ENCODE peak calls at places on chromosomes 3 and 15, in ten cellular contexts. One of them, this sample, is unnamed.

GRCh38 chr3:148763921-148764320 is 63.7 kb upstream of the CPB1 start:
- DNase-seq in lower leg skin: no peak
- DNase-seq in GM13977: no peak
- DNase-seq in nephron progenitor cell: no peak
- DNase-seq in EL: no peak
- DNase-seq in RWPE1: no peak
- DNase-seq in cerebellar nuclear complex: no peak
- DNase-seq in H7: no peak
- DNase-seq in HFF-Myc: no peak
- DNase-seq in ovary: no peak
- DNase-seq in this sample: no peak

GRCh38 chr3:127440384-127440783 is 150.1 kb downstream of the TPRA1 start:
- DNase-seq in HFF-Myc: no peak
- DNase-seq in RWPE1: no peak
- DNase-seq in EL: no peak
- DNase-seq in nephron progenitor cell: no peak
- DNase-seq in H7: no peak
- DNase-seq in cerebellar nuclear complex: no peak
- DNase-seq in lower leg skin: no peak
- DNase-seq in GM13977: no peak
- DNase-seq in ovary: no peak
- DNase-seq in this sample: no peak

GRCh38 chr15:100131321-100132224 is 210.2 kb downstream of the ADAMTS17 start:
- DNase-seq in RWPE1: no peak
- DNase-seq in H7: peak
- DNase-seq in lower leg skin: no peak
- DNase-seq in HFF-Myc: no peak
- DNase-seq in ovary: no peak
- DNase-seq in GM13977: peak
- DNase-seq in nephron progenitor cell: peak
- DNase-seq in cerebellar nuclear complex: no peak
- DNase-seq in EL: no peak
- DNase-seq in this sample: no peak

GRCh38 chr3:116981088-116981487 is 271.5 kb downstream of the TUSC7 start:
- DNase-seq in lower leg skin: no peak
- DNase-seq in H7: no peak
- DNase-seq in HFF-Myc: no peak
- DNase-seq in nephron progenitor cell: no peak
- DNase-seq in GM13977: no peak
- DNase-seq in RWPE1: no peak
- DNase-seq in cerebellar nuclear complex: no peak
- DNase-seq in ovary: no peak
- DNase-seq in EL: no peak
- DNase-seq in this sample: no peak

GRCh38 chr15:75695206-75695605 is 17.4 kb downstream of the CSPG4 start:
- DNase-seq in ovary: peak
- DNase-seq in cerebellar nuclear complex: no peak
- DNase-seq in GM13977: peak
- DNase-seq in H7: no peak
- DNase-seq in nephron progenitor cell: no peak
- DNase-seq in EL: no peak
- DNase-seq in HFF-Myc: no peak
- DNase-seq in RWPE1: no peak
- DNase-seq in lower leg skin: no peak
- DNase-seq in this sample: no peak

GRCh38 chr3:52028572-52028971 is 27.8 kb downstream of the DUSP7 start:
- DNase-seq in RWPE1: no peak
- DNase-seq in HFF-Myc: no peak
- DNase-seq in H7: no peak
- DNase-seq in GM13977: no peak
- DNase-seq in cerebellar nuclear complex: peak
- DNase-seq in ovary: no peak
- DNase-seq in nephron progenitor cell: no peak
- DNase-seq in EL: peak
- DNase-seq in lower leg skin: no peak
- DNase-seq in this sample: peak

GRCh38 chr3:20340324-20340928 is 154.4 kb upstream of the SGO1 start:
- DNase-seq in cerebellar nuclear complex: no peak
- DNase-seq in RWPE1: peak
- DNase-seq in nephron progenitor cell: peak
- DNase-seq in EL: peak
- DNase-seq in H7: peak
- DNase-seq in GM13977: peak
- DNase-seq in lower leg skin: peak
- DNase-seq in ovary: peak
- DNase-seq in HFF-Myc: peak
- DNase-seq in this sample: peak

GRCh38 chr3:172595648-172596393 is 72.6 kb upstream of the TNFSF10 start:
- DNase-seq in GM13977: peak
- DNase-seq in HFF-Myc: peak
- DNase-seq in ovary: no peak
- DNase-seq in H7: peak
- DNase-seq in RWPE1: peak
- DNase-seq in nephron progenitor cell: peak
- DNase-seq in cerebellar nuclear complex: no peak
- DNase-seq in EL: peak
- DNase-seq in lower leg skin: peak
- DNase-seq in this sample: no peak

GRCh38 chr15:31265871-31266711 is 60.5 kb upstream of the KLF13 start:
- DNase-seq in lower leg skin: peak
- DNase-seq in H7: peak
- DNase-seq in EL: no peak
- DNase-seq in cerebellar nuclear complex: no peak
- DNase-seq in GM13977: peak
- DNase-seq in HFF-Myc: no peak
- DNase-seq in ovary: no peak
- DNase-seq in nephron progenitor cell: no peak
- DNase-seq in RWPE1: no peak
- DNase-seq in this sample: no peak

GRCh38 chr3:125213946-125214542 is 1.5 kb upstream of the SLC12A8 start:
- DNase-seq in HFF-Myc: peak
- DNase-seq in GM13977: no peak
- DNase-seq in nephron progenitor cell: no peak
- DNase-seq in H7: no peak
- DNase-seq in lower leg skin: no peak
- DNase-seq in EL: peak
- DNase-seq in RWPE1: no peak
- DNase-seq in ovary: no peak
- DNase-seq in cerebellar nuclear complex: no peak
- DNase-seq in this sample: no peak

GRCh38 chr3:96863129-96863740 is 48.8 kb downstream of the EPHA6 start:
- DNase-seq in lower leg skin: no peak
- DNase-seq in RWPE1: peak
- DNase-seq in H7: peak
- DNase-seq in EL: peak
- DNase-seq in GM13977: no peak
- DNase-seq in HFF-Myc: peak
- DNase-seq in nephron progenitor cell: peak
- DNase-seq in ovary: peak
- DNase-seq in cerebellar nuclear complex: no peak
- DNase-seq in this sample: peak

GRCh38 chr3:128911911-128912310 is 32.5 kb downstream of the ACAD9 start:
- DNase-seq in cerebellar nuclear complex: no peak
- DNase-seq in nephron progenitor cell: no peak
- DNase-seq in H7: no peak
- DNase-seq in ovary: no peak
- DNase-seq in lower leg skin: no peak
- DNase-seq in HFF-Myc: no peak
- DNase-seq in EL: no peak
- DNase-seq in RWPE1: no peak
- DNase-seq in GM13977: no peak
- DNase-seq in this sample: no peak

GRCh38 chr3:74590620-74591262 is 23.7 kb downstream of the CNTN3 start:
- DNase-seq in lower leg skin: no peak
- DNase-seq in EL: no peak
- DNase-seq in RWPE1: no peak
- DNase-seq in cerebellar nuclear complex: no peak
- DNase-seq in H7: no peak
- DNase-seq in GM13977: no peak
- DNase-seq in nephron progenitor cell: no peak
- DNase-seq in ovary: no peak
- DNase-seq in HFF-Myc: no peak
- DNase-seq in this sample: no peak

GRCh38 chr3:151926956-151927355 is 53.5 kb downstream of the SUCNR1 start:
- DNase-seq in lower leg skin: no peak
- DNase-seq in H7: no peak
- DNase-seq in cerebellar nuclear complex: no peak
- DNase-seq in HFF-Myc: peak
- DNase-seq in EL: peak
- DNase-seq in nephron progenitor cell: no peak
- DNase-seq in RWPE1: peak
- DNase-seq in GM13977: no peak
- DNase-seq in ovary: no peak
- DNase-seq in this sample: no peak

GRCh38 chr3:44961888-44962287 is 14.1 kb downstream of the ZDHHC3 start:
- DNase-seq in GM13977: no peak
- DNase-seq in cerebellar nuclear complex: no peak
- DNase-seq in HFF-Myc: no peak
- DNase-seq in H7: no peak
- DNase-seq in RWPE1: no peak
- DNase-seq in nephron progenitor cell: no peak
- DNase-seq in EL: no peak
- DNase-seq in ovary: no peak
- DNase-seq in lower leg skin: no peak
- DNase-seq in this sample: no peak

GRCh38 chr3:66450389-66451022 is 50.3 kb downstream of the LRIG1 start:
- DNase-seq in HFF-Myc: no peak
- DNase-seq in GM13977: no peak
- DNase-seq in lower leg skin: peak
- DNase-seq in H7: no peak
- DNase-seq in nephron progenitor cell: no peak
- DNase-seq in cerebellar nuclear complex: peak
- DNase-seq in EL: peak
- DNase-seq in RWPE1: no peak
- DNase-seq in ovary: peak
- DNase-seq in this sample: peak

GRCh38 chr3:179037361-179037760 is 34.2 kb downstream of the ZMAT3 start:
- DNase-seq in ovary: no peak
- DNase-seq in GM13977: no peak
- DNase-seq in lower leg skin: peak
- DNase-seq in RWPE1: peak
- DNase-seq in H7: no peak
- DNase-seq in HFF-Myc: peak
- DNase-seq in nephron progenitor cell: no peak
- DNase-seq in EL: peak
- DNase-seq in cerebellar nuclear complex: no peak
- DNase-seq in this sample: no peak

GRCh38 chr3:167729591-167729990 is 5.1 kb downstream of the PDCD10 start:
- DNase-seq in RWPE1: no peak
- DNase-seq in GM13977: no peak
- DNase-seq in cerebellar nuclear complex: no peak
- DNase-seq in H7: no peak
- DNase-seq in ovary: no peak
- DNase-seq in lower leg skin: no peak
- DNase-seq in HFF-Myc: no peak
- DNase-seq in EL: no peak
- DNase-seq in nephron progenitor cell: no peak
- DNase-seq in this sample: no peak

GRCh38 chr15:35958936-35959335 is 413.0 kb upstream of the DPH6 start:
- DNase-seq in nephron progenitor cell: no peak
- DNase-seq in HFF-Myc: no peak
- DNase-seq in ovary: no peak
- DNase-seq in RWPE1: no peak
- DNase-seq in GM13977: no peak
- DNase-seq in EL: no peak
- DNase-seq in cerebellar nuclear complex: no peak
- DNase-seq in lower leg skin: no peak
- DNase-seq in H7: no peak
- DNase-seq in this sample: no peak

GRCh38 chr3:55127565-55127964 is 199.7 kb upstream of the LRTM1 start:
- DNase-seq in EL: no peak
- DNase-seq in cerebellar nuclear complex: no peak
- DNase-seq in lower leg skin: no peak
- DNase-seq in nephron progenitor cell: peak
- DNase-seq in HFF-Myc: no peak
- DNase-seq in ovary: no peak
- DNase-seq in H7: peak
- DNase-seq in GM13977: no peak
- DNase-seq in RWPE1: no peak
- DNase-seq in this sample: no peak

GRCh38 chr3:151037746-151038145 is 47.7 kb upstream of the MED12L start:
- DNase-seq in RWPE1: peak
- DNase-seq in HFF-Myc: peak
- DNase-seq in nephron progenitor cell: no peak
- DNase-seq in GM13977: no peak
- DNase-seq in ovary: peak
- DNase-seq in cerebellar nuclear complex: no peak
- DNase-seq in lower leg skin: no peak
- DNase-seq in EL: peak
- DNase-seq in H7: no peak
- DNase-seq in this sample: peak

GRCh38 chr3:186318135-186318534 is 43.9 kb downstream of the DGKG start:
- DNase-seq in H7: no peak
- DNase-seq in lower leg skin: no peak
- DNase-seq in nephron progenitor cell: no peak
- DNase-seq in RWPE1: no peak
- DNase-seq in cerebellar nuclear complex: no peak
- DNase-seq in ovary: no peak
- DNase-seq in GM13977: no peak
- DNase-seq in HFF-Myc: no peak
- DNase-seq in EL: peak
- DNase-seq in this sample: no peak

GRCh38 chr3:13031621-13032020 is 41.6 kb downstream of the IQSEC1 start:
- DNase-seq in lower leg skin: no peak
- DNase-seq in ovary: no peak
- DNase-seq in nephron progenitor cell: no peak
- DNase-seq in HFF-Myc: no peak
- DNase-seq in H7: peak
- DNase-seq in RWPE1: no peak
- DNase-seq in cerebellar nuclear complex: no peak
- DNase-seq in EL: no peak
- DNase-seq in GM13977: no peak
- DNase-seq in this sample: no peak

GRCh38 chr15:26891448-26891881 is 24.6 kb downstream of the GABRA5 start:
- DNase-seq in GM13977: peak
- DNase-seq in EL: peak
- DNase-seq in RWPE1: peak
- DNase-seq in cerebellar nuclear complex: no peak
- DNase-seq in ovary: peak
- DNase-seq in H7: peak
- DNase-seq in nephron progenitor cell: peak
- DNase-seq in HFF-Myc: peak
- DNase-seq in lower leg skin: peak
- DNase-seq in this sample: peak

GRCh38 chr3:191721390-191721801 is 260.4 kb downstream of the PYDC2 start:
- DNase-seq in lower leg skin: no peak
- DNase-seq in ovary: no peak
- DNase-seq in nephron progenitor cell: no peak
- DNase-seq in EL: no peak
- DNase-seq in H7: no peak
- DNase-seq in cerebellar nuclear complex: no peak
- DNase-seq in HFF-Myc: no peak
- DNase-seq in GM13977: no peak
- DNase-seq in RWPE1: no peak
- DNase-seq in this sample: peak

GRCh38 chr3:169659096-169659521 is 4.4 kb downstream of the MECOM start:
- DNase-seq in HFF-Myc: no peak
- DNase-seq in EL: no peak
- DNase-seq in lower leg skin: no peak
- DNase-seq in GM13977: peak
- DNase-seq in H7: peak
- DNase-seq in nephron progenitor cell: peak
- DNase-seq in ovary: no peak
- DNase-seq in cerebellar nuclear complex: no peak
- DNase-seq in RWPE1: no peak
- DNase-seq in this sample: no peak

This sample was measured in NCI-H446 treated with DMSO at 0.1 percent for 48 hours.